ENCODE peak calls at places on chromosomes 2 and 18, in ten cellular contexts. Z is endothelial cell; P is naive thymus-derived CD8-positive, alpha-beta T cell; G is H54; B is right cardiac atrium; R is iris pigment epithelial cell; W is cardiac muscle cell; D is left cardiac atrium; M is stimulated activated CD4-positive, alpha-beta T cell treated with anti-CD3 and anti-CD28 coated beads, Interleukin-1b, Interleukin-23, amount 100 ng/mL, for 24 hours; L is pons. N is an unnamed sample.

GRCh38 chr2:14235667-14236066 is 396.9 kb upstream of the LRATD1 start:
- DNase-seq in Z (no peak), P (no peak), G (no peak), B (no peak), R (no peak), W (no peak), D (no peak), M (no peak), L (no peak), N (no peak)

GRCh38 chr18:54611819-54612218 is 20.8 kb downstream of the DYNAP start:
- DNase-seq in Z (no peak), P (no peak), G (no peak), B (no peak), R (no peak), W (no peak), D (no peak), M (no peak), L (no peak), N (no peak)

GRCh38 chr2:240925576-240926515 is 19.7 kb downstream of the CROCC2 start:
- DNase-seq in Z (peak), P (no peak), G (no peak), B (peak), R (no peak), W (no peak), D (peak), M (no peak), L (no peak), N (no peak)

GRCh38 chr2:78063246-78064020 is 541.3 kb upstream of the LRRTM4 start:
- DNase-seq in Z (no peak), P (no peak), G (no peak), B (no peak), R (no peak), W (no peak), D (no peak), M (no peak), L (no peak), N (no peak)

GRCh38 chr18:11497585-11497984 is 111.8 kb upstream of the SLC35G4 start:
- DNase-seq in Z (no peak), P (no peak), G (no peak), B (peak), R (peak), W (no peak), D (no peak), M (no peak), L (no peak), N (no peak)

GRCh38 chr2:121860033-121860810 is 104.8 kb downstream of the TSN start:
- DNase-seq in Z (no peak), P (no peak), G (peak), B (no peak), R (peak), W (no peak), D (no peak), M (no peak), L (no peak), N (no peak)

GRCh38 chr2:190627881-190628412 is 20.9 kb upstream of the NAB1 start:
- DNase-seq in Z (peak), P (peak), G (no peak), B (peak), R (peak), W (no peak), D (peak), M (no peak), L (peak), N (peak)

GRCh38 chr2:229407170-229407569 is 136.1 kb upstream of the PID1 start:
- DNase-seq in Z (no peak), P (no peak), G (peak), B (peak), R (peak), W (no peak), D (peak), M (no peak), L (peak), N (peak)

GRCh38 chr2:212973347-212973746 is 178.1 kb downstream of the IKZF2 start:
- DNase-seq in Z (no peak), P (no peak), G (no peak), B (no peak), R (no peak), W (peak), D (no peak), M (no peak), L (no peak), N (no peak)

GRCh38 chr2:232444409-232445148 is 11.4 kb upstream of the ALPI start:
- DNase-seq in Z (peak), P (peak), G (peak), B (peak), R (peak), W (peak), D (peak), M (peak), L (no peak), N (peak)

GRCh38 chr2:29699045-29699444 is 222.3 kb downstream of the ALK start:
- DNase-seq in Z (no peak), P (no peak), G (no peak), B (no peak), R (no peak), W (no peak), D (no peak), M (no peak), L (no peak), N (no peak)

GRCh38 chr2:53859354-53860159 is at the start of gene GPR75:
- DNase-seq in Z (peak), P (no peak), G (no peak), B (peak), R (peak), W (peak), D (peak), M (no peak), L (no peak), N (peak)

GRCh38 chr2:180901331-180901730 is 79.1 kb upstream of the UBE2E3 start:
- DNase-seq in Z (no peak), P (no peak), G (no peak), B (no peak), R (no peak), W (no peak), D (no peak), M (no peak), L (no peak), N (no peak)

GRCh38 chr2:227414846-227415245 is 27.1 kb upstream of the SCYGR1 start:
- DNase-seq in Z (no peak), P (no peak), G (no peak), B (no peak), R (peak), W (no peak), D (no peak), M (no peak), L (no peak), N (no peak)

GRCh38 chr2:39510087-39510486 is 73.0 kb upstream of the MAP4K3 start:
- DNase-seq in Z (no peak), P (no peak), G (no peak), B (no peak), R (no peak), W (no peak), D (no peak), M (no peak), L (no peak), N (no peak)

GRCh38 chr2:183678908-183679307 is 554.7 kb downstream of the NUP35 start:
- DNase-seq in Z (no peak), P (no peak), G (no peak), B (no peak), R (no peak), W (no peak), D (no peak), M (no peak), L (no peak), N (no peak)

GRCh38 chr18:9234528-9234927 is 97.9 kb downstream of the ANKRD12 start:
- DNase-seq in Z (no peak), P (no peak), G (no peak), B (no peak), R (no peak), W (no peak), D (no peak), M (no peak), L (no peak), N (no peak)

GRCh38 chr18:52008330-52008729 is 331.7 kb upstream of the DCC start:
- DNase-seq in Z (no peak), P (no peak), G (no peak), B (no peak), R (no peak), W (no peak), D (no peak), M (no peak), L (no peak), N (no peak)

GRCh38 chr2:96876036-96876810 is 6.3 kb upstream of the SEMA4C start:
- DNase-seq in Z (no peak), P (no peak), G (peak), B (no peak), R (peak), W (no peak), D (no peak), M (no peak), L (no peak), N (no peak)

GRCh38 chr2:99112617-99113016 is 28.9 kb upstream of the C2orf15 start:
- DNase-seq in Z (no peak), P (no peak), G (no peak), B (no peak), R (no peak), W (no peak), D (no peak), M (no peak), L (peak), N (no peak)

GRCh38 chr2:108701208-108701607 is 18.1 kb upstream of the RANBP2 start:
- DNase-seq in Z (no peak), P (no peak), G (no peak), B (no peak), R (no peak), W (peak), D (no peak), M (no peak), L (no peak), N (no peak)

GRCh38 chr2:28586864-28587263 is 91.0 kb downstream of the PLB1 start:
- DNase-seq in Z (no peak), P (peak), G (no peak), B (no peak), R (no peak), W (no peak), D (no peak), M (no peak), L (no peak), N (no peak)

GRCh38 chr2:163794635-163795034 is 58.8 kb upstream of the FIGN start:
- DNase-seq in Z (no peak), P (no peak), G (no peak), B (no peak), R (peak), W (no peak), D (no peak), M (no peak), L (no peak), N (no peak)

GRCh38 chr2:1051075-1051474 is 100.4 kb downstream of the SNTG2 start:
- DNase-seq in Z (no peak), P (no peak), G (no peak), B (no peak), R (peak), W (no peak), D (no peak), M (no peak), L (no peak), N (no peak)

GRCh38 chr2:23940976-23941605 is 828 bp downstream of the UBXN2A start:
- DNase-seq in Z (no peak), P (no peak), G (peak), B (no peak), R (peak), W (no peak), D (no peak), M (no peak), L (peak), N (peak)

GRCh38 chr2:207181526-207182274 is 16.0 kb upstream of the KLF7 start:
- DNase-seq in Z (no peak), P (no peak), G (no peak), B (no peak), R (no peak), W (no peak), D (no peak), M (no peak), L (no peak), N (no peak)

GRCh38 chr2:100066856-100067255 is 75.5 kb downstream of the AFF3 start:
- DNase-seq in Z (no peak), P (no peak), G (no peak), B (no peak), R (no peak), W (no peak), D (no peak), M (no peak), L (no peak), N (no peak)

GRCh38 chr2:219571311-219572236 is at the start of gene OBSL1:
- DNase-seq in Z (peak), P (no peak), G (peak), B (peak), R (peak), W (peak), D (peak), M (no peak), L (peak), N (peak)

GRCh38 chr2:231522418-231523180 is 7.6 kb downstream of the NMUR1 start:
- DNase-seq in Z (no peak), P (no peak), G (no peak), B (no peak), R (peak), W (no peak), D (no peak), M (no peak), L (no peak), N (no peak)

GRCh38 chr2:101197814-101198213 is 46.6 kb upstream of the TBC1D8 start:
- DNase-seq in Z (no peak), P (no peak), G (no peak), B (no peak), R (no peak), W (no peak), D (no peak), M (no peak), L (no peak), N (no peak)

GRCh38 chr2:15965564-15966019 is 25.2 kb downstream of the MYCN start:
- DNase-seq in Z (no peak), P (peak), G (no peak), B (no peak), R (no peak), W (no peak), D (no peak), M (no peak), L (no peak), N (no peak)

GRCh38 chr18:79944746-79945117 is 6.7 kb downstream of the SLC66A2 start:
- DNase-seq in Z (no peak), P (no peak), G (no peak), B (no peak), R (no peak), W (no peak), D (no peak), M (no peak), L (no peak), N (no peak)

GRCh38 chr2:200673191-200673590 is 87.4 kb downstream of the AOX1 start:
- DNase-seq in Z (no peak), P (no peak), G (no peak), B (no peak), R (no peak), W (no peak), D (no peak), M (no peak), L (no peak), N (no peak)

GRCh38 chr2:66686768-66687167 is 251.8 kb downstream of the MEIS1 start:
- DNase-seq in Z (no peak), P (no peak), G (no peak), B (no peak), R (no peak), W (no peak), D (no peak), M (no peak), L (no peak), N (no peak)

GRCh38 chr2:222440670-222441422 is 16.5 kb downstream of the SGPP2 start:
- DNase-seq in Z (no peak), P (no peak), G (peak), B (no peak), R (peak), W (no peak), D (no peak), M (no peak), L (no peak), N (no peak)

N was measured in G401.